ENCODE peak calls at places on chromosomes 13 and 19, in six cellular contexts. F is SK-N-SH, A is H1, C is HepG2, D is HL-60, U is K562. W is an unnamed sample.
A peak's percentile ranks its signal among the peaks of the same experiment; 100 is the strongest.

GRCh38 chr13:67935655-67936054 is 705.5 kb upstream of the PCDH9 start:
- DNase-seq in F (no peak), A (no peak), C (no peak), D (no peak), U (no peak), W (no peak)

GRCh38 chr19:35123573-35123972 is 8.0 kb downstream of the FXYD3 start:
- DNase-seq in F (no peak), A (no peak), C (no peak), D (no peak), U (no peak), W (no peak)

GRCh38 chr13:113904411-113904810 is 40.5 kb upstream of the GAS6 start:
- DNase-seq in F (no peak), A (peak; percentile 72), C (peak; percentile 25), D (no peak), U (no peak), W (no peak)

GRCh38 chr19:18339703-18340102 is 695 bp upstream of the PGPEP1 start:
- DNase-seq in F (peak; percentile 50), A (peak; percentile 61), C (no peak), D (no peak), U (peak; percentile 67), W (no peak)

GRCh38 chr19:19750842-19751790 is 18.2 kb upstream of the ZNF14 start:
- DNase-seq in F (peak; percentile 17), A (no peak), C (no peak), D (no peak), U (no peak), W (no peak)

GRCh38 chr13:31048521-31048920 is 113.2 kb downstream of the HSPH1 start:
- DNase-seq in F (no peak), A (no peak), C (no peak), D (no peak), U (no peak), W (no peak)

GRCh38 chr13:40191186-40191980 is 475.1 kb downstream of the FOXO1 start:
- DNase-seq in F (no peak), A (no peak), C (no peak), D (no peak), U (no peak), W (no peak)

GRCh38 chr13:106534844-106535551 is 464 bp downstream of the EFNB2 start:
- DNase-seq in F (no peak), A (peak; percentile 76), C (no peak), D (no peak), U (peak; percentile 29), W (no peak)

GRCh38 chr19:47742636-47743035 is 2.7 kb upstream of the NOP53 start:
- DNase-seq in F (no peak), A (no peak), C (no peak), D (no peak), U (no peak), W (no peak)

GRCh38 chr13:39856714-39857113 is 201.3 kb downstream of the COG6 start:
- DNase-seq in F (no peak), A (no peak), C (no peak), D (no peak), U (no peak), W (no peak)

GRCh38 chr19:35309481-35310279 is 17.7 kb downstream of the MAG start:
- DNase-seq in F (no peak), A (no peak), C (peak; percentile 87), D (no peak), U (peak; percentile 79), W (no peak)

GRCh38 chr19:13723206-13723605 is 41.1 kb upstream of the MRI1 start:
- DNase-seq in F (no peak), A (no peak), C (no peak), D (no peak), U (no peak), W (no peak)

GRCh38 chr19:41868120-41868988 is 8.3 kb downstream of the RPS19 start:
- DNase-seq in F (no peak), A (no peak), C (no peak), D (no peak), U (no peak), W (no peak)

GRCh38 chr13:113187263-113187669 is 21.2 kb downstream of the PCID2 start:
- DNase-seq in F (peak; percentile 45), A (no peak), C (peak; percentile 83), D (peak; percentile 30), U (peak; percentile 61), W (no peak)

GRCh38 chr13:114107686-114108081 is 24.7 kb downstream of the RASA3 start:
- DNase-seq in F (peak; percentile 41), A (no peak), C (no peak), D (no peak), U (no peak), W (no peak)

GRCh38 chr13:113817860-113818691 is 45.8 kb downstream of the GAS6 start:
- DNase-seq in F (no peak), A (no peak), C (no peak), D (no peak), U (no peak), W (no peak)

GRCh38 chr19:42634409-42635232 is 39.9 kb upstream of the CEACAM8 start:
- DNase-seq in F (peak; percentile 38), A (peak; percentile 47), C (peak; percentile 32), D (peak; percentile 3), U (peak; percentile 48), W (no peak)

GRCh38 chr19:46303702-46304397 is 7.0 kb downstream of the HIF3A start:
- DNase-seq in F (peak; percentile 82), A (peak; percentile 99), C (no peak), D (no peak), U (peak; percentile 93), W (no peak)

GRCh38 chr13:47117268-47117667 is 220.4 kb upstream of the HTR2A start:
- DNase-seq in F (no peak), A (no peak), C (no peak), D (no peak), U (peak; percentile 7), W (no peak)

GRCh38 chr13:87361216-87361615 is 310.0 kb upstream of the SLITRK5 start:
- DNase-seq in F (no peak), A (no peak), C (no peak), D (no peak), U (no peak), W (no peak)

GRCh38 chr13:87355451-87355850 is 315.7 kb upstream of the SLITRK5 start:
- DNase-seq in F (no peak), A (no peak), C (no peak), D (no peak), U (no peak), W (no peak)

DNA sequence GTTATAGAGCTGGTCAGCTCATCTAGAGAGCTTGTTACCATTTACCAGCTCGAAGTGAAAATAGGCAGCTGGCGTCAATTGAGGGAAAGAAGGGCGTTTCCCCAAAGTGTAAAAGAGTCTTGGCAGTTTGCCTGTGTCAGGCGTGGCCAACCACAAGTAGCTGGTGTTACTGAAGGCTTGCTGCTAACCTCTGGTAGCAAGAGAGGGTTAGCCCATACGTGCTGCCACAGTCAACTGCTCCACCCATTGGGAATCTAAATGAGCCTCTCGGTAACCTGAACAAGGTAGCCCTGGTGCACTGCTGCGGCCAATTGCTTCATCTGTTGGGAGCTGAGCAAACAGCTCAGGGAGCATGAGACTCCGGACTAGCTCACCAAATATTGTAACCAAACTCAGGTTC is 314.9 kb upstream of the SLITRK5 start:
- DNase-seq in F (no peak), A (no peak), C (no peak), D (no peak), U (no peak), W (no peak)
- TF ChIP-seq GABPA in F (no peak), A (no peak), C (no peak), D (no peak), U (no peak), W (no peak)

DNA sequence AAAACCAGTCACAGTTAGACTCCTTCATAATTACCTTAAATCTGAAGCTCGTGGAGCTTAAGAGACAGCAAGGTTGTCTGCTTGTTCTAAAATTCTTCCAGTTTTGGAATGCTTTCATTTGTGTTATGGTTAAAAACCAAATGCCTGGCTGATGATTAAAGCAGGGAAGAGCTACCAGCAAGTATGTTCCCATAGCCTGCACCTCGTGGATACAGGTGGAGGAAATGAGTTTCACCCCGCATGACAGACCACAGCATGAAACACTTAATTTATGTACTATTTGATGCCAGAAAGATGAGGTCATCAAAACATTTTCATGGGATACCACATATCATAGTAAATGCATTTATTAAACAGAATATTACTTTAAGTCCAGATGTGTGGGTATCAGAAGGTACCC is 416 bp upstream of the DOCK9 start:
- DNase-seq in F (no peak), A (no peak), C (no peak), D (no peak), U (no peak), W (no peak)
- TF ChIP-seq GABPA in F (no peak), A (no peak), C (no peak), D (no peak), U (no peak), W (no peak)

DNA sequence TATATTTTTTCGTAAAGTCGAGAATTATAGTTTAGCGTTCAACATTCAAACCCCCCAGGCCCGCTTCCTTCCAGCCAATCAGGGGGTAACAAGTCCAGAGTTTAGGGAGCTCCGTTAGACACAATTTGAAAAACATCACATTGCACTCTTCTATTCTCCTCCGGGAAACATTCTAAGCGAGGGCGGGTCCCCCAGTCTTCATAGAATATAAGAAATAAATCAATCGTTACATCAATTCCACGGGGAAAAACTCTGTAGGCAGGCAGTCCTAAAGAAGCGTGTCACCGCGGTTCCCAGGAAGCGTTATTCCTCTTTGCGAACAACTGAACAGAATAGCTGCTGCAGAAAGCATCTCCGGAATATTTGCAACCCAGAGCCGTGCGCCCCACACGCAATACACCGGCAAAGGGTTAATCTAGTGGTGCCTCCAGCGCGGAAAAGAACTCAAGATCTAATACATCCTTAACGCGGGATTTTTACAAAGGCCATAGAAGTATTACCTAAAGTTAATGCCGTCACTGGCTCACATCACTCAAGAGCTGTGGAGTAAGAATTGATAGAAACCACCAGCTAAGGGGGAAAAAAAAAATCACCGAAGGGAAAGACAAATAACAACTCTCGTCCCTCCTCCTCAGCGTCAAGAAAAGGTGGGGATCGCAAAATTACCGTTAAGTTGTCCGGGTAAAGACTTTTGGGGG is 65.1 kb downstream of the KCNRG start:
- DNase-seq in F (peak; percentile 12), A (no peak), C (peak; percentile 23), D (no peak), U (peak; percentile 22), W (no peak)
- TF ChIP-seq GABPA in F (no peak), A (no peak), C (no peak), D (no peak), U (peak; percentile 2), W (no peak)

DNA sequence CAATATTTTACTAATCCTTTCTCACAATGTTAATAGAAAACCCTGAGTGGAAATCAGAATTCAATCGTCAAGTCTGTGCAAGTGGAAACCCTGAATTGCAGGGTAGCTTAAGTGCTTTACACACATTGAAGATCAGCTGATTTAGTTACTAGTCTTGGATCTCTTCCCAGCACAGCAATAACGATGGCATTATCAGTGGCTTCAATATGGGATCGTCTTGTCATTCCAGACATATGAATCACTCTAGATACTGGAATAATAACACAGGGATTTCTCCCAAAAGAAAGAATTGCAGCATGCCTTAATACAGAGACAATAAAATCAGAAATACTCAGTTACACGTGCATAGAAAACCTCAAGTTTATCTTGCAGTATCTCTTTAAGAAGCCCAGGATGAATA is 12.6 kb upstream of the METTL21C start:
- DNase-seq in F (peak; percentile 53), A (no peak), C (no peak), D (no peak), U (no peak), W (no peak)
- TF ChIP-seq GABPA in F (no peak), A (no peak), C (no peak), D (no peak), U (no peak), W (no peak)

W was measured in GM12878.